ENCODE peak calls at places on chromosomes 11 and 22, in seven cellular contexts. One of them, this sample, is unnamed. For H3K9me3, the result is how much of the 10 kb centered on the place peaks cover.

GRCh38 chr11:109034341-109034696 is 369.4 kb downstream of the DDX10 start:
- DNase-seq in spleen: no peak
- DNase-seq in HCT116: no peak
- DNase-seq in heart left ventricle: no peak
- DNase-seq in tibial nerve: no peak
- DNase-seq in stomach: no peak
- DNase-seq in H1: no peak
- DNase-seq in this sample: no peak

GRCh38 chr11:6635082-6635932 is 16.1 kb upstream of the TPP1 start:
- DNase-seq in spleen: peak
- DNase-seq in HCT116: no peak
- DNase-seq in heart left ventricle: peak
- DNase-seq in tibial nerve: no peak
- DNase-seq in stomach: no peak
- DNase-seq in H1: no peak
- DNase-seq in this sample: no peak

GRCh38 chr11:66919938-66920337 is 38.2 kb downstream of the PC start:
- DNase-seq in spleen: no peak
- DNase-seq in HCT116: no peak
- DNase-seq in heart left ventricle: no peak
- DNase-seq in tibial nerve: no peak
- DNase-seq in stomach: no peak
- DNase-seq in H1: no peak
- DNase-seq in this sample: peak

GRCh38 chr11:18248561-18248960 is at the start of gene SAA2:
- DNase-seq in spleen: no peak
- DNase-seq in HCT116: no peak
- DNase-seq in heart left ventricle: no peak
- DNase-seq in tibial nerve: no peak
- DNase-seq in stomach: no peak
- DNase-seq in H1: no peak
- DNase-seq in this sample: peak

GRCh38 chr22:29480512-29481264 is 670 bp downstream of the NEFH start:
- DNase-seq in spleen: no peak
- DNase-seq in HCT116: no peak
- DNase-seq in heart left ventricle: no peak
- DNase-seq in tibial nerve: no peak
- DNase-seq in stomach: no peak
- DNase-seq in H1: no peak
- DNase-seq in this sample: no peak

GRCh38 chr11:134511255-134511654 is 99.2 kb upstream of the B3GAT1 start:
- DNase-seq in spleen: no peak
- DNase-seq in HCT116: no peak
- DNase-seq in heart left ventricle: no peak
- DNase-seq in tibial nerve: no peak
- DNase-seq in stomach: no peak
- DNase-seq in H1: no peak
- DNase-seq in this sample: no peak

GRCh38 chr11:61832758-61833157 is 4.7 kb downstream of the FADS2 start:
- DNase-seq in spleen: peak
- DNase-seq in HCT116: no peak
- DNase-seq in heart left ventricle: peak
- DNase-seq in tibial nerve: no peak
- DNase-seq in stomach: peak
- DNase-seq in H1: no peak
- DNase-seq in this sample: no peak

GRCh38 chr11:58525037-58525614 is 17.2 kb upstream of the OR5B21 start:
- DNase-seq in spleen: no peak
- DNase-seq in HCT116: no peak
- DNase-seq in heart left ventricle: no peak
- DNase-seq in tibial nerve: no peak
- DNase-seq in stomach: no peak
- DNase-seq in H1: no peak
- DNase-seq in this sample: no peak

DNA sequence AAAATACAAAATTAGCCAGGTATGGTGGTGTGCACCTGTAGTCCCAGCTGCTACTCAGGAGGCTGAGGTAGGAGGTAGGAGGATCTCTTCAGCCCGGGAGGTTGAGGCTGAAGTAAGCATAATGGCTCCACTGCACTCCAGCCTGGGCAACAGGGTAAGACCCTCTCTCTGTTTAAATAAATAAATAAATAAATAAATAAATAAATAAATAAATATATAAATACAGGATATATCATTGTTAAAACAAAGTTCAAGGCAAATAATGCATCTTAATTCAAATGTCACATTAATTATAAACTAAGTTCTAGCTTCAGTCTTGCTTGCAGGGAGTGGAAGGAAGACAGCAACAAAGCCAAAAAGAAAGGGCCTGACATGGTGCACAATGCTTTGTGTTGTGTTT is 44.5 kb upstream of the PANX1 start:
- DNase-seq in spleen: no peak
- DNase-seq in HCT116: no peak
- DNase-seq in heart left ventricle: no peak
- DNase-seq in tibial nerve: no peak
- DNase-seq in stomach: no peak
- DNase-seq in H1: no peak
- DNase-seq in this sample: no peak
- TF ChIP-seq POLR2A in spleen: no peak
- TF ChIP-seq POLR2A in HCT116: no peak
- TF ChIP-seq POLR2A in heart left ventricle: no peak
- TF ChIP-seq POLR2A in tibial nerve: no peak
- TF ChIP-seq POLR2A in stomach: no peak
- TF ChIP-seq POLR2A in H1: no peak
- TF ChIP-seq POLR2A in this sample: no peak

DNA sequence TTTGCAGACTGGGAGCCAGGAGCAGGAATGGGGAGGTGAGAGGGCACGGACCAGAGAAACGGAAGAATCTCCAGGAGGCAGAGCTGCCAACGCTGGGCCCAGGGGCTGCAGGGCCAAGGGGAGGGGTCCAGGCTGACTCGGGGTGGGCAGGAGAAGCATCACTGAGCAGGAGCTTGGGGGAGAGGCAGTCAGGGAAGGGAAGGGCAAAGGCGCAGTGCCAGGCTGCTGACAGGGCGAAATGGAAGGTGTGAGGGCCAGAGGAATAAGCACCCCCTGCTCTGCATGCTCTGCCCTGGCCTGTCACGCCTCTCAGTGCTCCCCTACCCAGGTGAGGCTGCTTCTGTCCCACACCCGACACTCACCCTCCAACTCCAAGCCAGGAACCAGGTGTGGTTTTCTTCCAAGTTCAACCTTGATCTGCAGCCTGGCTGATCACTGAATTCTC is 14.4 kb downstream of the LRRC32 start:
- DNase-seq in spleen: no peak
- DNase-seq in HCT116: no peak
- DNase-seq in heart left ventricle: no peak
- DNase-seq in tibial nerve: no peak
- DNase-seq in stomach: no peak
- DNase-seq in H1: no peak
- DNase-seq in this sample: no peak
- H3K9me3 ChIP-seq in spleen: under half
- H3K9me3 ChIP-seq in HCT116: under half
- H3K9me3 ChIP-seq in heart left ventricle: under half
- H3K9me3 ChIP-seq in tibial nerve: under half
- H3K9me3 ChIP-seq in stomach: under half
- H3K9me3 ChIP-seq in H1: under half
- H3K9me3 ChIP-seq in this sample: under half

GRCh38 chr11:15650105-15650938 is 535.6 kb downstream of the INSC start:
- DNase-seq in spleen: peak
- DNase-seq in HCT116: peak
- DNase-seq in heart left ventricle: peak
- DNase-seq in tibial nerve: peak
- DNase-seq in stomach: peak
- DNase-seq in H1: peak
- DNase-seq in this sample: peak
- TF ChIP-seq POLR2A in spleen: no peak
- TF ChIP-seq POLR2A in HCT116: no peak
- TF ChIP-seq POLR2A in heart left ventricle: peak
- TF ChIP-seq POLR2A in tibial nerve: no peak
- TF ChIP-seq POLR2A in stomach: no peak
- TF ChIP-seq POLR2A in H1: no peak
- TF ChIP-seq POLR2A in this sample: no peak

DNA sequence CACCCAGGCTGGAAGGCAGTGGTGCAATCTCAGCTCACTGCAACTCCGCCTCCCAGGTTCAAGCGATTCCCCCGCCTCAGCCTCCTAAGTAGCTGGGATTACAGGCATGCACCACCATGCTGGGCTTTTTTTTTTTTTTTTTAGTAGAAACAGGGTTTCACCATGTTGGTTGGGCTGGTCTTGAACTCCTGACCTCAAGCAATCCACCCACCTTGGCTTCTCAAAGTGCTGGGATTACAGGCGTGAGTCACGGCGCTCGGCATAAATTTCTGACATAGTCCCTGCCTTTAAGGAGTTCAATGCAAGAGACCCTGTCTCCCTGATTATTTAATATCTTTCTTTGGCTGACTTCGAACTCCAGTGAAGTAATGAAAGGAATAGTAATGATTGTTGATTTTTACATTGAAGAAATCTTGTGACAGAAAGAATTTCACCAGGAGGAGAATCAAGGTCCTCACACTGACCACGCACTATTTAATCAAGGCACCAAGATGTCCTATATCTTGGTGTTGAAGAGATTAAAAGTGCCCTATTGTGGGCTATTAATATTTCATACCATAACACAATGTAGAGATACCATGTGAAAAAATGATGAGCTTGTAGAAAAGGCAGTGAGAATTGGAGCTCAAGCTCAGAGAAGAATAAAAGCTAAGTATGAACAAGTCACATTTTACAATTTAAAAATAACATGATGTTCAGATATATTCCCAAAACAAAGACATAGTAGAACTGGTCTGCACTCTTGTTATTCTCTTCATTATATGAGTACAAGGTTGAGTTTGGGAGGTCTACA is 71.6 kb upstream of the BLID start:
- DNase-seq in spleen: no peak
- DNase-seq in HCT116: peak
- DNase-seq in heart left ventricle: no peak
- DNase-seq in tibial nerve: no peak
- DNase-seq in stomach: no peak
- DNase-seq in H1: no peak
- DNase-seq in this sample: no peak
- H3K9me3 ChIP-seq in spleen: under half
- H3K9me3 ChIP-seq in HCT116: under half
- H3K9me3 ChIP-seq in heart left ventricle: under half
- H3K9me3 ChIP-seq in tibial nerve: under half
- H3K9me3 ChIP-seq in stomach: under half
- H3K9me3 ChIP-seq in H1: under half
- H3K9me3 ChIP-seq in this sample: under half

DNA sequence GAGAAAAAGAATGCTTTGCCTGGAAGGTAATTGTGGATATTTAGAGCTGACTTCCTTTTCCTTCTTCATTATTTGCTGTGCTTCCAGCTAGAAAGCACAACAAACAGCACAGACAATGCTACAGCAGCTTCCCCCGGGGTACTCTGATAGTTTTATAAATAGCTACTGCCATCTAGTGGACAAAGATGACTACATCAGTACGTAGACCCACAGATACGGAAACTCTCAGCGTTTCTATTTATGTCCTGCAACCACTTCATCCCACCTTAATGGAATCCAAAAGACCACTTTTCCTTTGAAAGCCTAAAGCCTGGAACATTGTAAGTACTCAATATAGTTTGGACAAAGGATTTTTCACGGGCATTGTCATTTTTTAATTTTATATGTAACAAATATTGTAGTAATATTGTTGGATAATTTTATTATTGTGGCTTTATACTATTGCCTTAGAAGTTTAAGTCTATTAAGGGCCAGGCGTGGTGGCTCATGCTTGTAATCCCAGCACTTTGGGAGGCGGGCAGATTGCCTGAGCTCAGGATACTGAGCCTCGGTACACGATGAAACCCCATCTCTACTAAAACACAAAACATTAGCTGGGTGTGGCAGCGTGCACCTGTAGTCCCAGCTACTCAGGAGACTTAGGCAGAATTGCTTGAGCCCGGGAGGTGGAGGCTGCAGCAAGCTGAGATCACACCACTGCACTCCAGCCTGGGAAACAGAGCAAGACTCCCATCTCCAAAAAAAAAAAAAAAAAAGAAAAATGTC is 7.5 kb downstream of the HSPA8 start:
- DNase-seq in spleen: no peak
- DNase-seq in HCT116: peak
- DNase-seq in heart left ventricle: no peak
- DNase-seq in tibial nerve: no peak
- DNase-seq in stomach: no peak
- DNase-seq in H1: no peak
- DNase-seq in this sample: no peak
- TF ChIP-seq POLR2A in spleen: no peak
- TF ChIP-seq POLR2A in HCT116: peak
- TF ChIP-seq POLR2A in heart left ventricle: no peak
- TF ChIP-seq POLR2A in tibial nerve: no peak
- TF ChIP-seq POLR2A in stomach: no peak
- TF ChIP-seq POLR2A in H1: peak
- TF ChIP-seq POLR2A in this sample: no peak

DNA sequence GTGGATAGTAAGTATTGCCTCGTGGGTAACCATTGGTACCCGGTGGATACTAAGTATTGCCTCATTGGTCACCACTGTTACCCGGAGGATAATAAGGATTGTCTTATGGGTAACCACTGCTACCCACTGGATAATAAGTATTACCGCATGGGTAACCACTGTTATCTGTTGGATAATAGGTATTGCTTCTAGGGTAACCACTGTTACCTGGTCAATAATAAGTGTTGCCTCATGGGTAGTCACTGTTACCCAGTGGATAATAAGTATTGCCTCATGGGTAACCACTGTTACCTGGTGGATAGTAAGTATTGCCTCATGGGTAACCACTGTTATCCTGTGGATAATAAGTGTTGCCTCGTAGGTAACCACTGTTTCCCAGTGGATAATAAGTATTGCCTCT is 22.6 kb upstream of the NXPE4 start:
- DNase-seq in spleen: no peak
- DNase-seq in HCT116: no peak
- DNase-seq in heart left ventricle: no peak
- DNase-seq in tibial nerve: no peak
- DNase-seq in stomach: no peak
- DNase-seq in H1: no peak
- DNase-seq in this sample: no peak
- H3K9me3 ChIP-seq in spleen: under half
- H3K9me3 ChIP-seq in HCT116: under half
- H3K9me3 ChIP-seq in heart left ventricle: under half
- H3K9me3 ChIP-seq in tibial nerve: under half
- H3K9me3 ChIP-seq in stomach: under half
- H3K9me3 ChIP-seq in H1: half or more
- H3K9me3 ChIP-seq in this sample: under half

GRCh38 chr11:119536801-119537200 is 113.8 kb upstream of the THY1 start:
- DNase-seq in spleen: no peak
- DNase-seq in HCT116: no peak
- DNase-seq in heart left ventricle: no peak
- DNase-seq in tibial nerve: no peak
- DNase-seq in stomach: no peak
- DNase-seq in H1: no peak
- DNase-seq in this sample: no peak

GRCh38 chr11:119540370-119541125 is 117.6 kb upstream of the THY1 start:
- DNase-seq in spleen: peak
- DNase-seq in HCT116: no peak
- DNase-seq in heart left ventricle: no peak
- DNase-seq in tibial nerve: no peak
- DNase-seq in stomach: peak
- DNase-seq in H1: no peak
- DNase-seq in this sample: no peak

GRCh38 chr11:119533931-119534694 is 111.1 kb upstream of the THY1 start:
- DNase-seq in spleen: peak
- DNase-seq in HCT116: peak
- DNase-seq in heart left ventricle: peak
- DNase-seq in tibial nerve: no peak
- DNase-seq in stomach: peak
- DNase-seq in H1: peak
- DNase-seq in this sample: peak

GRCh38 chr11:119537641-119538253 is 114.8 kb upstream of the THY1 start:
- DNase-seq in spleen: no peak
- DNase-seq in HCT116: no peak
- DNase-seq in heart left ventricle: no peak
- DNase-seq in tibial nerve: no peak
- DNase-seq in stomach: no peak
- DNase-seq in H1: no peak
- DNase-seq in this sample: no peak

GRCh38 chr11:119538748-119539147 is 115.8 kb upstream of the THY1 start:
- DNase-seq in spleen: no peak
- DNase-seq in HCT116: no peak
- DNase-seq in heart left ventricle: no peak
- DNase-seq in tibial nerve: no peak
- DNase-seq in stomach: no peak
- DNase-seq in H1: no peak
- DNase-seq in this sample: no peak
- TF ChIP-seq POLR2A in spleen: no peak
- TF ChIP-seq POLR2A in HCT116: no peak
- TF ChIP-seq POLR2A in heart left ventricle: no peak
- TF ChIP-seq POLR2A in tibial nerve: no peak
- TF ChIP-seq POLR2A in stomach: no peak
- TF ChIP-seq POLR2A in H1: no peak
- TF ChIP-seq POLR2A in this sample: no peak